ENCODE peak calls at places on chromosomes 3 and 15, in six cellular contexts. E, I, H, V, R and A are unnamed samples.

GRCh38 chr15:59013246-59013645 is 25.8 kb downstream of the RNF111 start:
- DNase-seq in H (no peak), V (no peak), E (no peak), I (no peak), R (no peak), A (no peak)

GRCh38 chr15:67829647-67830504 is 4.6 kb downstream of the SKOR1 start:
- DNase-seq in R (no peak), E (no peak), H (no peak), I (no peak), V (no peak), A (no peak)

GRCh38 chr3:99962703-99963102 is 145.0 kb downstream of the CMSS1 start:
- DNase-seq in V (no peak), H (no peak), R (no peak), E (no peak), I (no peak), A (no peak)

GRCh38 chr15:65857718-65858402 is 11.4 kb upstream of the RAB11A start:
- DNase-seq in V (no peak), E (no peak), H (no peak), I (no peak), R (no peak), A (no peak)

GRCh38 chr3:171801738-171802600 is 8.3 kb downstream of the PLD1 start:
- DNase-seq in I (no peak), H (no peak), R (peak; percentile 89), V (no peak), E (no peak), A (no peak)

GRCh38 chr3:10964537-10965167 is 27.9 kb upstream of the SLC6A1 start:
- DNase-seq in I (peak; percentile 39), R (peak; percentile 56), V (no peak), E (no peak), H (no peak), A (no peak)

GRCh38 chr15:45448066-45448510 is 69.7 kb upstream of the GATM start:
- DNase-seq in R (peak; percentile 57), E (no peak), H (peak; percentile 68), I (no peak), V (no peak), A (peak; percentile 99)

GRCh38 chr3:124142389-124142970 is 150.6 kb upstream of the ROPN1 start:
- DNase-seq in R (no peak), V (no peak), E (no peak), H (no peak), I (no peak), A (no peak)

GRCh38 chr15:71153823-71154524 is 38.7 kb downstream of the THSD4 start:
- DNase-seq in R (peak; percentile 74), H (no peak), E (no peak), V (no peak), I (no peak), A (no peak)

GRCh38 chr3:115217678-115218451 is 70.8 kb upstream of the ZBTB20 start:
- DNase-seq in H (peak; percentile 63), I (peak; percentile 55), E (no peak), V (peak; percentile 35), R (peak; percentile 73), A (no peak)

GRCh38 chr3:46846624-46847542 is 16.4 kb downstream of the MYL3 start:
- DNase-seq in R (no peak), E (peak; percentile 43), H (no peak), V (no peak), I (no peak), A (peak; percentile 43)

GRCh38 chr3:46849098-46849631 is 14.1 kb downstream of the MYL3 start:
- DNase-seq in I (no peak), R (no peak), V (no peak), E (no peak), H (no peak), A (peak; percentile 29)

GRCh38 chr3:46848271-46849097 is 14.8 kb downstream of the MYL3 start:
- DNase-seq in E (peak; percentile 44), R (peak; percentile 19), H (peak; percentile 40), V (no peak), I (peak; percentile 31), A (peak; percentile 28)

GRCh38 chr3:46845860-46846623 is 17.2 kb downstream of the MYL3 start:
- DNase-seq in H (peak; percentile 74), E (peak; percentile 73), R (peak; percentile 50), V (peak; percentile 98), I (no peak), A (peak; percentile 55)

DNA sequence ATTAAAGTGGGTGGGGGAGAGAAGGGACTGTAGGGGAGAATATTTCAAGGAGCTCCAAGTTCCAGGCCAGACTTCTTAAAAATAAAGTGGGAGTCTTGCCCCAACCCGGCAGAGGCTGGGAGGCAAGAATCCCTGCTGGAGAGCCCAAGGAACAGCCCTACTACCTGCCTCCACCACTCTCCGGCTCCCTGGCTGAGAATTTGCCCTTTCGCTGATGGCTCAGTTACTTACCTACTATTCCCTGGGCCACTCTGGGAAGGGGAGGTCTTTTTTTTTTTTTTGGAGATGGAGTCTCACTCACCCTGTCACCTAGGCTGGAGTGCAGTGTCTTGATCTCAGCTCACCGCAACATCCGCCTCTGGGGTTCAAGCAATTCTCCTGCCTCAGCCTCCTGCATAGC is 15.5 kb downstream of the MYL3 start:
- DNase-seq in R (no peak), I (no peak), H (no peak), V (no peak), E (no peak), A (no peak)
- TF ChIP-seq CTCF in R (no peak), I (no peak), H (no peak), V (no peak), E (no peak), A (no peak)

DNA sequence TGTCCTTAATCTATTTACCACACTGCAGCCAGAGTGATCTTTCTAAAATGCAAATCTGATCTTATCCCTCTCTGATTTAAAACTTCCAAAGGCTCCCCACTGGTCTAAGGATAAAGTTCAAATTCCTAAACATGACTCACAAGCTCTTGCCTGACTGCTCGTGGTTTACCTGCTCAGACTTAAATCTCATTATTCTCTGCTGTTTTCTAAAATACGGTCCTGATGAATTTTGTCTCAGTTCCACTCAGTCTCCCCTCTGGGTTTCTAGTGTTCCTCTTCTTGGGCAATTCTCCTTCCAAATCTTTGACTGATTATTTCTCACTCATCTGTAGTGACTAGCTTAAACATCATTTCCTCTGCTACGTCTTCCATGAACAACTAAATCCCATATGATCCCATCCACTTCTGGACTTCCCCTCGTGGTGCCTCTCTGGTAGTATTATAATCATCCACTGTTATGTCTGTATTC is 108.3 kb downstream of the P3H2 start:
- DNase-seq in I (no peak), E (no peak), H (peak; percentile 25), R (peak; percentile 72), V (no peak), A (no peak)
- TF ChIP-seq CTCF in I (no peak), E (no peak), H (no peak), R (no peak), V (no peak), A (no peak)

DNA sequence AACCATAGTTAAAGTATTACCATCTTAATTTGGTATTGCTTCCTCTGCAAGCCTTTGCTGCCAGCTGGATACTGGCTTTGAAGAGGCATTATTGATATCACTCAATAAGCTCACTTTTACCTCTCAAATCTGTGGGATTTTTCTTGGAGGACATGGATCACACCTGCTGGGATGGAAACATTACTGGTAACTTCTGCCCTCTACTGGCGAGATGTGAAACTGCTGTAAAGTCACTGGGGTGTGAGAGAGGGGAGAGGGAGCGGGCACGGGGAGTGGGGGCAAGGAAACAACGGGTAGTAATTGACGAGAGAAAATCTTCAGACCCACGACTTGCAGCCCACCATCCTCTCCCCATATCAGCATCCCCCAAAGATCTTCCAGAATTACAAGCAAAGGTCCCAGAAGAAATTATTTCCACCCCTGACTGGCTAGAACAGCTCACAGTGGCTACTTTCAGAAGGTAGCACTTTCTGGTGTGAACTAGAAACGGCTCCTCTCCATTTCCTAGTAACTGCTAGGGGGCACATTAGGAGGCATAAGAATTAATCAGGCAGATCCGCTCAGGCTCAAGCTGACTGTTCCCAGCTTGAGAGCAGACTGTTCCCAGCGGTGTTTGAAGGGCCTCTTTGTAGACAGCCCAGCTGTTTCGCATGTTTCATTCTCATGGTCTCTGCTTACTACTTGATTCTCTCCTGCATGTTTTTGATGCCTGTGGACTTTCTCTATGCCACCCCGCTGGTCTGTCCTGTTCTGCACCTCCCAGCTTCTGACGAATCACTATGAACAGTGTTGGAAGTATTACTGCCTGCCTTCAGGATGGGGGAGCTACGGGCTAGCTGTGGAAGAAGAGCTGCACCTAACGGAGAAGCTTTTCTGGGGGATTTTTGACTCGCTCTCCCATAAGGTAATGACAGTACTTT is 230.3 kb upstream of the CHRM5 start:
- DNase-seq in V (peak; percentile 71), R (peak; percentile 66), I (peak; percentile 57), H (peak; percentile 15), E (no peak), A (no peak)
- TF ChIP-seq CTCF in V (peak; percentile 88), R (peak; percentile 91), I (peak; percentile 79), H (no peak), E (peak; percentile 46), A (peak; percentile 79)

GRCh38 chr3:39748002-39748401 is 61.4 kb upstream of the MYRIP start:
- DNase-seq in V (no peak), E (no peak), I (no peak), R (no peak), H (peak; percentile 14), A (no peak)

GRCh38 chr3:39750677-39751076 is 58.7 kb upstream of the MYRIP start:
- DNase-seq in E (no peak), R (no peak), H (no peak), I (no peak), V (no peak), A (no peak)

GRCh38 chr3:39744746-39745145 is 64.7 kb upstream of the MYRIP start:
- DNase-seq in V (no peak), I (no peak), R (no peak), E (no peak), H (no peak), A (no peak)
- TF ChIP-seq CTCF in V (no peak), I (no peak), R (no peak), E (no peak), H (no peak), A (no peak)

GRCh38 chr3:53230041-53230621 is 25.7 kb downstream of the TKT start:
- DNase-seq in I (no peak), E (no peak), V (peak; percentile 16), H (no peak), R (no peak), A (peak; percentile 27)
- TF ChIP-seq CTCF in I (no peak), E (no peak), V (peak; percentile 13), H (peak; percentile 13), R (no peak), A (no peak)